ENCODE peak calls at places on chromosomes 5 and 9, in eight cellular contexts. F, M, H, P, V, T, E and L are unnamed samples. For H3K4me1 and H3K9me3, the result is how much of the 10 kb centered on the place peaks cover.

GRCh38 chr5:123882305-123882704 is 370.3 kb downstream of the CSNK1G3 start:
- DNase-seq in V (no peak), H (no peak), P (no peak), F (no peak), M (no peak), E (no peak), T (no peak), L (no peak)

GRCh38 chr5:149937610-149938009 is 7.0 kb downstream of the PDE6A start:
- DNase-seq in H (no peak), T (no peak), M (peak), E (no peak), F (no peak), V (no peak), P (peak), L (no peak)

GRCh38 chr9:73149371-73150067 is 2.1 kb upstream of the ANXA1 start:
- DNase-seq in M (peak), H (peak), F (no peak), T (peak), P (peak), E (no peak), V (no peak), L (no peak)

GRCh38 chr5:33370135-33370472 is 70.7 kb upstream of the TARS1 start:
- DNase-seq in P (peak), E (no peak), M (no peak), H (peak), V (no peak), T (peak), F (no peak), L (no peak)

GRCh38 chr5:71932131-71932635 is 175.1 kb upstream of the MAP1B start:
- DNase-seq in P (peak), V (no peak), T (peak), H (peak), M (peak), F (no peak), E (no peak), L (no peak)

GRCh38 chr9:127873886-127874285 is 3.6 kb downstream of the AK1 start:
- DNase-seq in H (no peak), E (peak), M (no peak), T (peak), F (peak), V (peak), P (no peak), L (no peak)

GRCh38 chr5:90233496-90233895 is 176.1 kb downstream of the CETN3 start:
- DNase-seq in F (no peak), V (no peak), H (no peak), M (no peak), P (no peak), T (no peak), E (no peak), L (no peak)

GRCh38 chr9:109251080-109251775 is 69.6 kb downstream of the EPB41L4B start:
- DNase-seq in M (peak), P (peak), F (no peak), V (no peak), H (no peak), T (peak), E (peak), L (no peak)

GRCh38 chr9:123246534-123246933 is 21.9 kb downstream of the STRBP start:
- DNase-seq in T (peak), V (no peak), E (no peak), H (no peak), P (peak), F (no peak), M (no peak), L (no peak)

GRCh38 chr5:157710887-157711286 is 20.3 kb upstream of the THG1L start:
- DNase-seq in V (no peak), F (no peak), T (peak), H (no peak), P (peak), E (no peak), M (no peak), L (no peak)

GRCh38 chr5:138559937-138560336 is 15.3 kb downstream of the HSPA9 start:
- DNase-seq in E (no peak), M (no peak), F (no peak), P (peak), T (no peak), H (no peak), V (no peak), L (no peak)

GRCh38 chr5:175823731-175824525 is 47.5 kb upstream of the CPLX2 start:
- DNase-seq in M (no peak), P (no peak), T (no peak), V (no peak), E (no peak), H (no peak), F (no peak), L (peak)

DNA sequence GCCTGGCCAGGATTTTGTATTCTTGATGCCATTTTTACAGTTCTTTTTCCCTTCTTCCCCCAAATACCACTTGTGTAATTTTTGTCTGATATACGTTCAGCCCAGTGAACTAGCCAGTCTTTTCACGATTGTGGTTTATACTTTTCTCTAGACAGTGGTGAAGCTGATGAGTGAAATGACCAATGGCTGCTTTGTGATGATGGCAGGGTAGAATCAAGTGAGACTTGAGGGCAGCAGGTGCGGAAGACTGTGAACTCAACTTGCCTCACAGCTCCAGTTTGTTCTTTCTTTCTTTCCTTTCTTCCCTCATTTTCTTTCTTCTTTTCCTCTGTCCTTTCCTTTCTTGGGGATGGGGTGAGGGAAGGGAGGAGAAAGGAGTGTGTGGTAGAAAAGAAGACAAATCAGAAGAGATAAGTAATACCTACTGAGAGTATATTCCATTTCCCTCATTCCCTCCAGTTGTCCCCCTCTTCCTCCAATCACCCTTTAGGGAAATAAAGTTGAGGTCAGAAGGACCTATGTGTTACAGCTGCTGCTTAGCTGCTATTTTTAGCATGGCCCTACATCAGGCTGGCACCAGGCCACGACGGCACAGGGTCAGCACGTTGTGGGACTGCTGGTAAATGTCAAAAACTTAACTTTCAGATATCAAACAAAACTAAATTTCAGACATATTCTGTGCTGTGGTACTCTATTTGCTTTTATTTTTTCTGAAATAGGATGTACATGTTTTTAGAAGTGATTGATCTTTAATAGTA is 12.3 kb downstream of the ZSWIM6 start:
- DNase-seq in T (peak), V (peak), E (no peak), M (no peak), H (no peak), P (no peak), F (peak), L (no peak)
- H3K4me1 ChIP-seq in T (under half), V (under half), E (under half), M (half or more), H (under half), P (under half), F (half or more), L (under half)

GRCh38 chr5:179998485-179998884 is 73.1 kb downstream of the RNF130 start:
- DNase-seq in V (no peak), M (no peak), P (no peak), T (no peak), H (no peak), E (no peak), F (no peak), L (no peak)
- H3K9me3 ChIP-seq in V (under half), M (under half), P (under half), T (under half), H (under half), E (under half), F (under half), L (under half)

GRCh38 chr5:88748670-88749069 is 134.3 kb downstream of the MEF2C start:
- DNase-seq in P (no peak), M (no peak), E (no peak), V (no peak), H (no peak), T (no peak), F (no peak), L (no peak)
- H3K4me1 ChIP-seq in P (under half), M (under half), E (under half), V (under half), H (under half), T (under half), F (under half), L (under half)

GRCh38 chr9:101409079-101409477 is 10.4 kb downstream of the ZNF189 start:
- DNase-seq in F (no peak), V (no peak), T (no peak), E (no peak), M (peak), H (no peak), P (no peak), L (no peak)
- H3K9me3 ChIP-seq in F (half or more), V (half or more), T (under half), E (half or more), M (half or more), H (under half), P (under half), L (under half)

GRCh38 chr5:43926923-43927322 is 323.9 kb downstream of the NNT start:
- DNase-seq in V (no peak), M (no peak), T (no peak), E (no peak), F (no peak), P (no peak), H (no peak), L (no peak)
- H3K4me1 ChIP-seq in V (under half), M (under half), T (under half), E (under half), F (under half), P (under half), H (under half), L (under half)